ENCODE peak calls at places on chromosome 12, in four cellular contexts. I is Caco-2, Q is T-helper 2 cell, N is mesendoderm. D is an unnamed sample.

GRCh38 chr12:82760423-82760822 is 73.7 kb downstream of the TMTC2 start:
- DNase-seq in I (no peak), Q (no peak), N (no peak), D (no peak)

GRCh38 chr12:104063712-104064030 is 660 bp upstream of the HCFC2 start:
- DNase-seq in I (no peak), Q (no peak), N (no peak), D (no peak)

GRCh38 chr12:111409403-111410228 is 3.9 kb downstream of the SH2B3 start:
- DNase-seq in I (no peak), Q (no peak), N (peak; percentile 79), D (peak; percentile 91)

GRCh38 chr12:117646595-117646994 is 285.2 kb upstream of the NOS1 start:
- DNase-seq in I (no peak), Q (no peak), N (no peak), D (no peak)

GRCh38 chr12:49866859-49867579 is 24.1 kb upstream of the BCDIN3D start:
- DNase-seq in I (peak; percentile 89), Q (peak; percentile 63), N (peak; percentile 81), D (peak; percentile 88)

GRCh38 chr12:120362516-120363273 is 6.3 kb downstream of the MSI1 start:
- DNase-seq in I (no peak), Q (no peak), N (no peak), D (no peak)

GRCh38 chr12:27334052-27334720 is 1.6 kb downstream of the BMAL2 start:
- DNase-seq in I (no peak), Q (no peak), N (no peak), D (no peak)

GRCh38 chr12:120103044-120103338 is 13.6 kb downstream of the RAB35 start:
- DNase-seq in I (no peak), Q (no peak), N (no peak), D (no peak)

GRCh38 chr12:123992118-123992825 is 19.3 kb downstream of the ZNF664 start:
- DNase-seq in I (no peak), Q (no peak), N (no peak), D (no peak)

GRCh38 chr12:3342051-3342450 is 149.0 kb upstream of the PRMT8 start:
- DNase-seq in I (peak; percentile 61), Q (no peak), N (peak; percentile 75), D (peak; percentile 62)

GRCh38 chr12:120822832-120823503 is 81.2 kb downstream of the SPPL3 start:
- DNase-seq in I (no peak), Q (no peak), N (peak; percentile 71), D (no peak)

D was measured in spleen.